ENCODE peak calls at places on chromosome 12, in four cellular contexts. One of them, this sample, is unnamed.

GRCh38 chr12:18151036-18151435 is 61.0 kb upstream of the RERGL start:
- DNase-seq in effector CD4-positive, alpha-beta T cell: no peak
- DNase-seq in endothelial cell: no peak
- DNase-seq in neural crest cell: no peak
- DNase-seq in this sample: no peak

GRCh38 chr12:94284859-94285258 is 136.5 kb downstream of the PLXNC1 start:
- DNase-seq in effector CD4-positive, alpha-beta T cell: no peak
- DNase-seq in endothelial cell: no peak
- DNase-seq in neural crest cell: no peak
- DNase-seq in this sample: no peak

GRCh38 chr12:46445093-46445492 is 72.5 kb upstream of the SLC38A2 start:
- DNase-seq in neural crest cell: no peak
- DNase-seq in endothelial cell: no peak
- DNase-seq in effector CD4-positive, alpha-beta T cell: no peak
- DNase-seq in this sample: no peak

GRCh38 chr12:2813573-2814185 is 1.2 kb downstream of the ITFG2 start:
- DNase-seq in endothelial cell: peak
- DNase-seq in effector CD4-positive, alpha-beta T cell: peak
- DNase-seq in neural crest cell: peak
- DNase-seq in this sample: peak

GRCh38 chr12:49824886-49825285 is 3.3 kb downstream of the NCKAP5L start:
- DNase-seq in endothelial cell: no peak
- DNase-seq in effector CD4-positive, alpha-beta T cell: no peak
- DNase-seq in neural crest cell: no peak
- DNase-seq in this sample: no peak

GRCh38 chr12:191541-191940 is 22.4 kb downstream of the SLC6A12 start:
- DNase-seq in neural crest cell: no peak
- DNase-seq in endothelial cell: no peak
- DNase-seq in effector CD4-positive, alpha-beta T cell: no peak
- DNase-seq in this sample: no peak

GRCh38 chr12:75631809-75632208 is 120.4 kb upstream of the KRR1 start:
- DNase-seq in endothelial cell: no peak
- DNase-seq in effector CD4-positive, alpha-beta T cell: no peak
- DNase-seq in neural crest cell: no peak
- DNase-seq in this sample: no peak

GRCh38 chr12:42446761-42447160 is 120.8 kb downstream of the PPHLN1 start:
- DNase-seq in neural crest cell: no peak
- DNase-seq in endothelial cell: no peak
- DNase-seq in effector CD4-positive, alpha-beta T cell: no peak
- DNase-seq in this sample: no peak

GRCh38 chr12:52121848-52122838 is 42.6 kb downstream of the SMIM41 start:
- DNase-seq in neural crest cell: peak
- DNase-seq in endothelial cell: peak
- DNase-seq in effector CD4-positive, alpha-beta T cell: peak
- DNase-seq in this sample: peak

GRCh38 chr12:24421759-24422158 is 472.3 kb upstream of the SOX5 start:
- DNase-seq in neural crest cell: no peak
- DNase-seq in endothelial cell: no peak
- DNase-seq in effector CD4-positive, alpha-beta T cell: no peak
- DNase-seq in this sample: peak

GRCh38 chr12:111034148-111034910 is 114.0 kb upstream of the MYL2 start:
- DNase-seq in effector CD4-positive, alpha-beta T cell: no peak
- DNase-seq in neural crest cell: peak
- DNase-seq in endothelial cell: peak
- DNase-seq in this sample: peak

GRCh38 chr12:120229583-120230325 is 28.8 kb upstream of the RPLP0 start:
- DNase-seq in neural crest cell: no peak
- DNase-seq in effector CD4-positive, alpha-beta T cell: no peak
- DNase-seq in endothelial cell: no peak
- DNase-seq in this sample: peak

GRCh38 chr12:22474970-22475720 is 69.2 kb downstream of the C2CD5 start:
- DNase-seq in effector CD4-positive, alpha-beta T cell: no peak
- DNase-seq in endothelial cell: no peak
- DNase-seq in neural crest cell: no peak
- DNase-seq in this sample: no peak

GRCh38 chr12:62263956-62264355 is 3.8 kb downstream of the USP15 start:
- DNase-seq in effector CD4-positive, alpha-beta T cell: no peak
- DNase-seq in endothelial cell: no peak
- DNase-seq in neural crest cell: no peak
- DNase-seq in this sample: no peak

GRCh38 chr12:100468126-100468525 is 5.5 kb upstream of the NR1H4 start:
- DNase-seq in neural crest cell: no peak
- DNase-seq in effector CD4-positive, alpha-beta T cell: no peak
- DNase-seq in endothelial cell: no peak
- DNase-seq in this sample: no peak

GRCh38 chr12:41345071-41345470 is 157.0 kb downstream of the PDZRN4 start:
- DNase-seq in effector CD4-positive, alpha-beta T cell: no peak
- DNase-seq in neural crest cell: no peak
- DNase-seq in endothelial cell: no peak
- DNase-seq in this sample: peak

GRCh38 chr12:46915082-46915481 is 89.3 kb upstream of the SLC38A4 start:
- DNase-seq in neural crest cell: no peak
- DNase-seq in endothelial cell: no peak
- DNase-seq in effector CD4-positive, alpha-beta T cell: no peak
- DNase-seq in this sample: no peak

GRCh38 chr12:15801770-15802393 is 12.7 kb upstream of the EPS8 start:
- DNase-seq in endothelial cell: no peak
- DNase-seq in neural crest cell: no peak
- DNase-seq in effector CD4-positive, alpha-beta T cell: no peak
- DNase-seq in this sample: peak

GRCh38 chr12:47014474-47014873 is 64.9 kb upstream of the PCED1B start:
- DNase-seq in neural crest cell: no peak
- DNase-seq in effector CD4-positive, alpha-beta T cell: no peak
- DNase-seq in endothelial cell: no peak
- DNase-seq in this sample: no peak

GRCh38 chr12:92370828-92371227 is 225.2 kb upstream of the BTG1 start:
- DNase-seq in neural crest cell: no peak
- DNase-seq in endothelial cell: no peak
- DNase-seq in effector CD4-positive, alpha-beta T cell: no peak
- DNase-seq in this sample: no peak

GRCh38 chr12:66045506-66045905 is 85.0 kb downstream of the LLPH start:
- DNase-seq in endothelial cell: no peak
- DNase-seq in effector CD4-positive, alpha-beta T cell: no peak
- DNase-seq in neural crest cell: no peak
- DNase-seq in this sample: no peak

GRCh38 chr12:57524814-57525614 is 2.4 kb downstream of the MBD6 start:
- DNase-seq in endothelial cell: no peak
- DNase-seq in effector CD4-positive, alpha-beta T cell: no peak
- DNase-seq in neural crest cell: no peak
- DNase-seq in this sample: no peak

GRCh38 chr12:124044021-124044420 is 71.0 kb downstream of the ZNF664 start:
- DNase-seq in neural crest cell: no peak
- DNase-seq in endothelial cell: no peak
- DNase-seq in effector CD4-positive, alpha-beta T cell: no peak
- DNase-seq in this sample: no peak

GRCh38 chr12:96766232-96766631 is 140.8 kb upstream of the NEDD1 start:
- DNase-seq in effector CD4-positive, alpha-beta T cell: no peak
- DNase-seq in endothelial cell: no peak
- DNase-seq in neural crest cell: no peak
- DNase-seq in this sample: no peak

GRCh38 chr12:103181366-103182152 is 224.1 kb downstream of the ASCL1 start:
- DNase-seq in effector CD4-positive, alpha-beta T cell: no peak
- DNase-seq in endothelial cell: no peak
- DNase-seq in neural crest cell: no peak
- DNase-seq in this sample: no peak

GRCh38 chr12:59499774-59500173 is 96.1 kb upstream of the SLC16A7 start:
- DNase-seq in effector CD4-positive, alpha-beta T cell: no peak
- DNase-seq in endothelial cell: no peak
- DNase-seq in neural crest cell: no peak
- DNase-seq in this sample: no peak

GRCh38 chr12:92438641-92439396 is 264.0 kb upstream of the PLEKHG7 start:
- DNase-seq in effector CD4-positive, alpha-beta T cell: no peak
- DNase-seq in neural crest cell: no peak
- DNase-seq in endothelial cell: no peak
- DNase-seq in this sample: peak

GRCh38 chr12:61095131-61095530 is 1165.1 kb upstream of the USP15 start:
- DNase-seq in endothelial cell: no peak
- DNase-seq in neural crest cell: no peak
- DNase-seq in effector CD4-positive, alpha-beta T cell: no peak
- DNase-seq in this sample: no peak

GRCh38 chr12:117162649-117163048 is 27.6 kb downstream of the FBXO21 start:
- DNase-seq in neural crest cell: no peak
- DNase-seq in endothelial cell: no peak
- DNase-seq in effector CD4-positive, alpha-beta T cell: no peak
- DNase-seq in this sample: no peak

GRCh38 chr12:11749943-11750690 is 100.6 kb downstream of the ETV6 start:
- DNase-seq in effector CD4-positive, alpha-beta T cell: no peak
- DNase-seq in endothelial cell: no peak
- DNase-seq in neural crest cell: no peak
- DNase-seq in this sample: no peak

GRCh38 chr12:66152732-66153131 is 17.1 kb downstream of the TMBIM4 start:
- DNase-seq in neural crest cell: no peak
- DNase-seq in endothelial cell: no peak
- DNase-seq in effector CD4-positive, alpha-beta T cell: no peak
- DNase-seq in this sample: no peak

GRCh38 chr12:116130431-116130830 is 147.1 kb downstream of the MED13L start:
- DNase-seq in effector CD4-positive, alpha-beta T cell: no peak
- DNase-seq in endothelial cell: no peak
- DNase-seq in neural crest cell: no peak
- DNase-seq in this sample: peak

GRCh38 chr12:30484658-30485057 is 211.0 kb downstream of the IPO8 start:
- DNase-seq in neural crest cell: no peak
- DNase-seq in endothelial cell: no peak
- DNase-seq in effector CD4-positive, alpha-beta T cell: no peak
- DNase-seq in this sample: no peak

This sample was measured in NCI-H69.